ENCODE peak calls at places on chromosomes 2 and 18, in six cellular contexts. B is NCI-H2081; K is adrenal gland; U is fibroblast of the aortic adventitia; A is iPS-NIHi11; C is stimulated activated CD4-positive, alpha-beta T cell treated with anti-CD3 and anti-CD28 coated beads, TNF-alpha, amount 100 ng/mL, for 1 hour. J is an unnamed sample.

GRCh38 chr18:22503803-22504202 is 86.1 kb upstream of the CTAGE1 start:
- DNase-seq in B (no peak), K (no peak), U (peak), A (no peak), C (no peak), J (peak)

GRCh38 chr2:197113221-197113831 is 186.8 kb upstream of the PGAP1 start:
- DNase-seq in B (peak), K (no peak), U (peak), A (no peak), C (no peak), J (no peak)

GRCh38 chr2:232839680-232840079 is 30.4 kb upstream of the SNORC start:
- DNase-seq in B (no peak), K (peak), U (no peak), A (no peak), C (no peak), J (peak)

GRCh38 chr2:36458106-36458505 is 102.5 kb downstream of the CRIM1 start:
- DNase-seq in B (no peak), K (no peak), U (no peak), A (no peak), C (no peak), J (no peak)

GRCh38 chr2:174635747-174636399 is 38.3 kb upstream of the WIPF1 start:
- DNase-seq in B (no peak), K (no peak), U (peak), A (no peak), C (no peak), J (no peak)

GRCh38 chr18:9613550-9614400 is 584 bp downstream of the PPP4R1 start:
- DNase-seq in B (peak), K (peak), U (peak), A (peak), C (no peak), J (peak)

GRCh38 chr2:137302957-137303356 is 537.6 kb downstream of the THSD7B start:
- DNase-seq in B (no peak), K (no peak), U (no peak), A (no peak), C (no peak), J (no peak)

GRCh38 chr2:234595829-234596228 is 98.9 kb upstream of the ARL4C start:
- DNase-seq in B (no peak), K (no peak), U (no peak), A (no peak), C (no peak), J (no peak)

GRCh38 chr2:147818741-147819140 is 26.1 kb upstream of the ACVR2A start:
- DNase-seq in B (no peak), K (no peak), U (no peak), A (no peak), C (no peak), J (no peak)

GRCh38 chr2:119809329-119810038 is 49.8 kb downstream of the PTPN4 start:
- DNase-seq in B (no peak), K (peak), U (peak), A (no peak), C (no peak), J (peak)

J was measured in left cardiac atrium.